ENCODE peak calls at places on chromosomes 3 and 15, in four cellular contexts. S is fibroblast of lung, H is mucosa of descending colon, M is foreskin fibroblast. N is an unnamed sample.

GRCh38 chr15:76935620-76936019 is 4.1 kb downstream of the RCN2 start:
- DNase-seq in S (no peak), M (no peak), H (no peak), N (no peak)

GRCh38 chr3:53805463-53806159 is 40.6 kb downstream of the CHDH start:
- DNase-seq in H (no peak), S (no peak), M (no peak), N (no peak)

GRCh38 chr3:146682176-146682575 is 77.0 kb upstream of the PLSCR5 start:
- DNase-seq in M (no peak), H (no peak), S (no peak), N (no peak)

GRCh38 chr3:151443583-151443982 is 17.3 kb downstream of the IGSF10 start:
- DNase-seq in H (no peak), S (no peak), M (no peak), N (no peak)

GRCh38 chr15:92807971-92808571 is 92.1 kb upstream of the CHD2 start:
- DNase-seq in M (no peak), H (peak), S (no peak), N (no peak)

GRCh38 chr3:17233398-17233800 is 348.6 kb downstream of the PLCL2 start:
- DNase-seq in H (peak), S (peak), M (peak), N (peak)

GRCh38 chr15:99857836-99858235 is 124.6 kb upstream of the LYSMD4 start:
- DNase-seq in S (no peak), H (no peak), M (no peak), N (no peak)

GRCh38 chr3:185215873-185216586 is 37.8 kb downstream of the EHHADH start:
- DNase-seq in M (peak), S (no peak), H (no peak), N (no peak)

GRCh38 chr3:149120051-149120972 is 9.1 kb upstream of the HPS3 start:
- DNase-seq in H (peak), M (peak), S (peak), N (peak)

GRCh38 chr3:142929109-142929508 is 34.4 kb downstream of the PAQR9 start:
- DNase-seq in S (peak), H (peak), M (peak), N (peak)

DNA sequence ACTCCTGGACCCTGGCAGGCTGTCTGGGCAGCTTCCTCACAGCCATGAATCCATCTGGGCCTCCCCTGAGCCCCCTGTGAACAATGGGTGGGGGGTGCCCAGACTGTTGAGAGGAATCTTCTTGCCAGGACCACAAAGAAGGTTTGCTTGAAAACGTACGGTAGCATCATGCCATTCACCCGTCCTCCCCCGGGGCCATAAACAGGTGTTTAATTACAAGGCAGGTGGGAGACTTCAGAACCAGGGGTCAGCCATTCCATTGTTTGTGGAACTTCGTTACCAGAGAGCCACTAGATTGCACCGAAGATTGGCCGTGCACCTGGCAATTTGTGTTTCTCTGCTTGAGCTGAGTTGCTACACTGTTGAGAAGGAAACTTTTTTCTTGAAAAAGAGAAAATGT is 104.0 kb upstream of the UBE2E1 start:
- DNase-seq in M (no peak), S (no peak), H (no peak), N (no peak)
- H3K4me3 ChIP-seq in M (no peak), S (no peak), H (no peak), N (no peak)

DNA sequence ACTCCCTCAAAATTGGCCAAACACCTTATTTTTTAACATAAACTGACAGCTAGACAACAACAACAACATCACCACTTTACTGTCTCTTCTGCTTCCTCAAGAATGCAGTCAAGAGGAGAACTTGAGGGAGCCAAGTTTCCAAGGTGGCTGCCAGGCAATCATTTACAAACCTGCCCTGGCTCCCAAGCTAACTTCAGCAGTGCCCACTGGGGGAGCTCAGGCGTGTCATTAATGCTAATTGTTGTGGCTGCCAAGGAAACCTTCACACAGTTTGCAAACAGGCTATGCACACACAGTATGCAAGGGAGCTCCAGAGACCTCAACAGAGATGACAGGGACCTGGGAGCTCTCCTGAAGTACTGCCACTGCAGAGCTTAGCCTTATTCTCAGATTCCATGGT is 2.1 kb downstream of the DZIP1L start:
- DNase-seq in M (no peak), S (peak), H (no peak), N (no peak)
- TF ChIP-seq CTCF in M (no peak), S (no peak), H (no peak), N (no peak)

GRCh38 chr15:40291088-40291574 is 8.3 kb upstream of the ANKRD63 start:
- DNase-seq in M (peak), S (peak), H (peak), N (no peak)
- H3K4me3 ChIP-seq in M (peak), S (peak), H (no peak), N (peak)

DNA sequence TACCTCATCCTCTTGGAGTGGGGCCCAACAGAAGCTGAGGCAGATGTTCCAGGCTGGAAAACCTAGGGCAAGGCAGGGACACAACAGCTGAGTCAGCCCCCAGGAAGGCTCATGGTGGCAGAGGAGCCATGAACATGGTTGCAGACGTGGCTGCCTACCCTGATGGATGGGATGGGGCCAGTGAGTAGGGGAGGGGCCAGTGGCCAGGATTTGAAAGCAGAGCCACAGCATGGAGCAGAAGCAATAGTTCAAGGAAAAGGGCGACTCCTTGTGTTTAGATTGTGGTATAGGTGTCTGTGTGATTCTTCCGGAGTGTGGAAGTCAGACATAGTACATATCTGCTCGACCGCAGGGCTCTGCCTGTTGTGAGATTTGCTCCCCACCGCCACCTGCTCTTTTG is 24.2 kb downstream of the PXYLP1 start:
- DNase-seq in H (no peak), S (no peak), M (peak), N (no peak)
- TF ChIP-seq CTCF in H (no peak), S (no peak), M (no peak), N (peak)

GRCh38 chr15:40368701-40369473 is 10.9 kb downstream of the DISP2 start:
- DNase-seq in M (no peak), H (no peak), S (no peak), N (no peak)
- H3K4me3 ChIP-seq in M (no peak), H (no peak), S (no peak), N (no peak)

N was measured in HFF-Myc.